ENCODE peak calls at places on chromosomes 6 and 20, in five cellular contexts. G is stimulated activated CD4-positive, alpha-beta T cell treated with anti-CD3 and anti-CD28 coated beads, Interleukin-2, amount 100 ng/mL, for 48 hours; W is iPS-NIHi11; S is breast epithelium; F is activated naive CD4-positive, alpha-beta T cell treated with Interleukin-2 at 50 U/mL for 16 hours. Y is an unnamed sample.

GRCh38 chr20:60762386-60762785 is 489.7 kb upstream of the CDH4 start:
- DNase-seq in G (no peak), W (no peak), S (no peak), F (no peak), Y (no peak)

GRCh38 chr6:111874030-111874425 is 776 bp upstream of the FYN start:
- DNase-seq in G (peak; percentile 66), W (no peak), S (no peak), F (peak; percentile 74), Y (no peak)

GRCh38 chr6:93786474-93787330 is 367.3 kb upstream of the EPHA7 start:
- DNase-seq in G (no peak), W (peak; percentile 62), S (no peak), F (no peak), Y (peak; percentile 81)

GRCh38 chr6:2858678-2859324 is 17.1 kb upstream of the SERPINB1 start:
- DNase-seq in G (no peak), W (no peak), S (no peak), F (peak; percentile 39), Y (no peak)

GRCh38 chr6:74100719-74101287 is 404.8 kb downstream of the CD109 start:
- DNase-seq in G (no peak), W (no peak), S (no peak), F (no peak), Y (no peak)

GRCh38 chr6:121093928-121094327 is 240.4 kb downstream of the TBC1D32 start:
- DNase-seq in G (no peak), W (no peak), S (no peak), F (no peak), Y (no peak)

GRCh38 chr6:8079116-8079515 is 14.9 kb upstream of the BLOC1S5 start:
- DNase-seq in G (no peak), W (no peak), S (no peak), F (no peak), Y (no peak)

GRCh38 chr6:129500958-129501381 is 209.0 kb downstream of the ARHGAP18 start:
- DNase-seq in G (no peak), W (no peak), S (no peak), F (no peak), Y (no peak)

GRCh38 chr20:12433724-12434123 is 516.0 kb downstream of the BTBD3 start:
- DNase-seq in G (no peak), W (no peak), S (no peak), F (no peak), Y (no peak)

Y was measured in islet precursor cell.